ENCODE peak calls at places on chromosome 2, in four cellular contexts. V is WTC11; B is HEK293T; D is stimulated activated CD4-positive, alpha-beta T cell treated with anti-CD3 and anti-CD28 coated beads, Interleukin-4, amount 100 ng/mL, for 1 hour. Y is an unnamed sample.

GRCh38 chr2:26035110-26035728 is 1.3 kb downstream of the RAB10 start:
- DNase-seq in V (no peak), D (no peak), B (no peak), Y (no peak)

GRCh38 chr2:152396051-152396511 is 61.1 kb downstream of the FMNL2 start:
- DNase-seq in B (no peak), D (no peak), V (no peak), Y (no peak)

GRCh38 chr2:111705711-111706323 is 178.2 kb downstream of the ANAPC1 start:
- DNase-seq in B (no peak), D (peak; percentile 48), V (peak; percentile 53), Y (no peak)

GRCh38 chr2:213627054-213627710 is 342.9 kb downstream of the SPAG16 start:
- DNase-seq in B (no peak), D (no peak), V (no peak), Y (no peak)

GRCh38 chr2:150532883-150533282 is 45.4 kb upstream of the RND3 start:
- DNase-seq in D (no peak), B (no peak), V (no peak), Y (no peak)

GRCh38 chr2:134139615-134140014 is 114.3 kb upstream of the MGAT5 start:
- DNase-seq in V (no peak), B (no peak), D (no peak), Y (no peak)

GRCh38 chr2:161703863-161704262 is 79.6 kb downstream of the SLC4A10 start:
- DNase-seq in D (no peak), V (no peak), B (no peak), Y (no peak)

GRCh38 chr2:207121784-207122183 is 44.0 kb downstream of the KLF7 start:
- DNase-seq in V (no peak), D (no peak), B (no peak), Y (no peak)

GRCh38 chr2:74513605-74514367 is 464 bp upstream of the TLX2 start:
- DNase-seq in D (peak; percentile 37), B (no peak), V (peak; percentile 39), Y (no peak)

GRCh38 chr2:231343988-231344387 is 51.5 kb upstream of the B3GNT7 start:
- DNase-seq in B (no peak), D (no peak), V (no peak), Y (no peak)

GRCh38 chr2:27025281-27025800 is 7.4 kb upstream of the TMEM214 start:
- DNase-seq in B (no peak), D (no peak), V (no peak), Y (no peak)

GRCh38 chr2:234074751-234075520 is 24.4 kb downstream of the SPP2 start:
- DNase-seq in D (no peak), B (no peak), V (no peak), Y (peak; percentile 58)

GRCh38 chr2:96495983-96496382 is 9.2 kb downstream of the NEURL3 start:
- DNase-seq in D (no peak), V (no peak), B (no peak), Y (no peak)

GRCh38 chr2:102488063-102488462 is 15.0 kb downstream of the SLC9A4 start:
- DNase-seq in B (no peak), V (no peak), D (no peak), Y (no peak)

GRCh38 chr2:119316066-119316465 is 50.6 kb downstream of the C2orf76 start:
- DNase-seq in D (no peak), V (no peak), B (no peak), Y (no peak)

GRCh38 chr2:96596596-96596995 is 41.5 kb downstream of the KANSL3 start:
- DNase-seq in D (no peak), B (no peak), V (no peak), Y (no peak)

GRCh38 chr2:29114841-29115609 is at the start of gene CLIP4:
- DNase-seq in V (peak; percentile 35), D (peak; percentile 82), B (peak; percentile 68), Y (peak; percentile 72)

GRCh38 chr2:179297922-179298321 is 33.3 kb upstream of the SESTD1 start:
- DNase-seq in B (no peak), D (no peak), V (no peak), Y (no peak)

GRCh38 chr2:34105015-34105767 is 506.1 kb upstream of the FAM98A start:
- DNase-seq in D (no peak), B (no peak), V (no peak), Y (no peak)

GRCh38 chr2:158973511-158973956 is 5.1 kb downstream of the TANC1 start:
- DNase-seq in D (no peak), V (no peak), B (peak; percentile 58), Y (no peak)

GRCh38 chr2:220269421-220269820 is 642.0 kb downstream of the SLC4A3 start:
- DNase-seq in D (no peak), B (no peak), V (peak; percentile 16), Y (no peak)

GRCh38 chr2:60530660-60531276 is 22.7 kb downstream of the BCL11A start:
- DNase-seq in D (no peak), V (no peak), B (peak; percentile 68), Y (peak; percentile 94)

GRCh38 chr2:195118276-195118675 is 538.8 kb upstream of the SLC39A10 start:
- DNase-seq in V (no peak), B (no peak), D (no peak), Y (no peak)

Y was measured in WERI-Rb-1.